ENCODE peak calls at places on chromosomes 6 and 20, in four cellular contexts. D, Y, C and J are unnamed samples.

GRCh38 chr6:157763129-157763893 is 59.7 kb upstream of the SNX9 start:
- DNase-seq in D (peak; percentile 34), Y (peak; percentile 75), C (no peak), J (peak; percentile 79)

GRCh38 chr6:81561071-81561564 is 191.4 kb downstream of the TENT5A start:
- DNase-seq in Y (no peak), C (no peak), D (no peak), J (no peak)

GRCh38 chr6:160029525-160029924 is 60.6 kb downstream of the IGF2R start:
- DNase-seq in D (no peak), Y (no peak), C (no peak), J (no peak)

GRCh38 chr6:46893648-46894047 is 28.1 kb downstream of the ADGRF5 start:
- DNase-seq in D (no peak), C (no peak), Y (no peak), J (no peak)

GRCh38 chr20:59596690-59597089 is 7.7 kb upstream of the PHACTR3 start:
- DNase-seq in Y (peak; percentile 17), C (no peak), D (no peak), J (no peak)

GRCh38 chr20:32067234-32067821 is 15.3 kb downstream of the HCK start:
- DNase-seq in D (peak; percentile 69), C (no peak), Y (no peak), J (no peak)

GRCh38 chr6:144106206-144106605 is 10.8 kb upstream of the SF3B5 start:
- DNase-seq in D (no peak), Y (no peak), C (no peak), J (no peak)

GRCh38 chr20:54161008-54161820 is 12.6 kb downstream of the CYP24A1 start:
- DNase-seq in C (no peak), Y (no peak), D (no peak), J (no peak)

GRCh38 chr6:110944681-110945151 is 13.8 kb upstream of the GTF3C6 start:
- DNase-seq in Y (no peak), C (peak; percentile 31), D (peak; percentile 75), J (peak; percentile 36)

GRCh38 chr20:856361-856775 is 22.9 kb downstream of the FAM110A start:
- DNase-seq in D (peak; percentile 71), C (no peak), Y (peak; percentile 67), J (peak; percentile 45)

GRCh38 chr6:17269840-17270239 is 11.3 kb upstream of the RBM24 start:
- DNase-seq in Y (no peak), C (no peak), D (no peak), J (no peak)

GRCh38 chr6:42010185-42010872 is 40.0 kb upstream of the TAF8 start:
- DNase-seq in Y (no peak), C (peak; percentile 90), D (no peak), J (no peak)

GRCh38 chr6:110421749-110422443 is 6.5 kb upstream of the DDO start:
- DNase-seq in C (no peak), D (no peak), Y (no peak), J (no peak)

GRCh38 chr6:19538086-19538485 is 299.1 kb upstream of the ID4 start:
- DNase-seq in Y (no peak), D (no peak), C (no peak), J (no peak)

GRCh38 chr20:37305079-37305478 is 15.6 kb downstream of the MANBAL start:
- DNase-seq in Y (no peak), C (no peak), D (no peak), J (no peak)

GRCh38 chr6:79168695-79168980 is 65.8 kb downstream of the HMGN3 start:
- DNase-seq in Y (no peak), C (no peak), D (no peak), J (no peak)